ENCODE peak calls at places on chromosomes 4 and X, in six cellular contexts. W is hippocampal formation, K is body of pancreas, X is posterior cingulate gyrus, C is cardiac fibroblast, F is uterus. Q is an unnamed sample.

GRCh38 chrX:148500428-148501120 is at the start of gene AFF2:
- DNase-seq in F (no peak), X (peak; percentile 85), C (peak; percentile 21), K (peak; percentile 13), W (no peak), Q (peak; percentile 19)

GRCh38 chrX:6941041-6941440 is 206.5 kb upstream of the STS start:
- DNase-seq in X (no peak), W (no peak), C (no peak), F (no peak), K (no peak), Q (no peak)

GRCh38 chr4:135508006-135508714 is 1306.6 kb upstream of the PABPC4L start:
- DNase-seq in C (peak; percentile 50), K (no peak), W (no peak), F (no peak), X (no peak), Q (no peak)

GRCh38 chr4:185143596-185143969 is 517 bp downstream of the SLC25A4 start:
- DNase-seq in X (peak; percentile 92), K (peak; percentile 50), C (no peak), F (peak; percentile 58), W (no peak), Q (peak; percentile 80)

GRCh38 chrX:16870861-16871584 is 861 bp upstream of the RBBP7 start:
- DNase-seq in F (peak; percentile 35), W (no peak), K (peak; percentile 18), X (peak; percentile 81), C (peak; percentile 19), Q (peak; percentile 68)

GRCh38 chr4:153065286-153065685 is 129.2 kb downstream of the FHDC1 start:
- DNase-seq in K (peak; percentile 31), X (no peak), F (no peak), C (no peak), W (no peak), Q (no peak)

GRCh38 chr4:107215222-107215621 is 179.1 kb upstream of the DKK2 start:
- DNase-seq in C (no peak), W (no peak), K (no peak), F (no peak), X (no peak), Q (no peak)

GRCh38 chrX:17846045-17846444 is 15.1 kb downstream of the RAI2 start:
- DNase-seq in F (no peak), W (no peak), X (no peak), K (no peak), C (no peak), Q (no peak)

GRCh38 chr4:85151786-85152185 is 185.3 kb upstream of the WDFY3 start:
- DNase-seq in X (no peak), W (no peak), K (no peak), C (no peak), F (no peak), Q (no peak)

GRCh38 chr4:4842476-4843441 is 16.7 kb upstream of the MSX1 start:
- DNase-seq in K (no peak), F (no peak), X (no peak), W (no peak), C (no peak), Q (no peak)

GRCh38 chr4:118213101-118213500 is 139.7 kb downstream of the PRSS12 start:
- DNase-seq in K (no peak), C (no peak), X (no peak), F (no peak), W (no peak), Q (no peak)

GRCh38 chr4:159764343-159764952 is 661.6 kb downstream of the RAPGEF2 start:
- DNase-seq in C (peak; percentile 68), W (peak; percentile 55), K (peak; percentile 53), F (no peak), X (no peak), Q (no peak)

GRCh38 chr4:143773998-143774898 is 73.8 kb upstream of the FREM3 start:
- DNase-seq in W (no peak), X (no peak), F (no peak), K (peak; percentile 24), C (peak; percentile 65), Q (no peak)

GRCh38 chr4:86594559-86595425 is 677 bp downstream of the PTPN13 start:
- DNase-seq in K (peak; percentile 45), F (peak; percentile 55), X (no peak), C (peak; percentile 77), W (peak; percentile 81), Q (peak; percentile 19)

GRCh38 chr4:176767183-176767582 is 25.5 kb downstream of the VEGFC start:
- DNase-seq in F (no peak), X (no peak), W (no peak), K (no peak), C (peak; percentile 66), Q (no peak)

GRCh38 chr4:169791527-169792156 is 33.9 kb upstream of the HPF1 start:
- DNase-seq in X (peak; percentile 86), W (peak; percentile 75), K (peak; percentile 55), C (peak; percentile 67), F (peak; percentile 16), Q (no peak)

GRCh38 chr4:1449475-1449832 is 43.2 kb upstream of the NKX1-1 start:
- DNase-seq in W (no peak), X (peak; percentile 52), K (no peak), C (no peak), F (no peak), Q (no peak)

GRCh38 chr4:1705732-1706131 is 6.4 kb downstream of the SLBP start:
- DNase-seq in X (no peak), F (no peak), C (no peak), W (no peak), K (no peak), Q (no peak)

GRCh38 chrX:20063716-20064351 is 52.9 kb downstream of the MAP7D2 start:
- DNase-seq in X (no peak), C (no peak), K (no peak), W (no peak), F (no peak), Q (no peak)

GRCh38 chrX:133005038-133005437 is 46.6 kb upstream of the HS6ST2 start:
- DNase-seq in X (no peak), K (no peak), W (no peak), C (peak; percentile 0), F (no peak), Q (no peak)

Q was measured in psoas muscle.